ENCODE peak calls at places on chromosome 20, in eight cellular contexts. H is kidney tubule cell; C is SW480; R is HCEC 1CT; X is iris pigment epithelial cell; L is effector CD8-positive, alpha-beta T cell; J is activated gamma-delta T cell; S is fibroblast of lung. V is an unnamed sample.

GRCh38 chr20:32535316-32535952 is 49.7 kb downstream of the NOL4L start:
- DNase-seq in R (no peak), H (no peak), L (no peak), X (no peak), S (no peak), J (peak), C (peak), V (no peak)

GRCh38 chr20:1474817-1475603 is 8.4 kb upstream of the NSFL1C start:
- DNase-seq in L (no peak), X (no peak), S (no peak), R (no peak), H (peak), J (no peak), C (peak), V (no peak)

GRCh38 chr20:61193164-61193563 is 58.9 kb upstream of the CDH4 start:
- DNase-seq in S (no peak), X (no peak), R (no peak), J (no peak), C (no peak), L (no peak), H (no peak), V (no peak)

GRCh38 chr20:25544760-25545159 is 40.6 kb downstream of the NINL start:
- DNase-seq in J (no peak), S (no peak), X (peak), L (no peak), H (no peak), R (no peak), C (no peak), V (no peak)

GRCh38 chr20:49612127-49612738 is 44.3 kb upstream of the PTGIS start:
- DNase-seq in X (no peak), H (no peak), J (no peak), C (peak), S (no peak), L (no peak), R (no peak), V (peak)

GRCh38 chr20:53635189-53635588 is 41.5 kb upstream of the ZNF217 start:
- DNase-seq in C (no peak), R (no peak), L (no peak), S (no peak), H (no peak), X (no peak), J (no peak), V (no peak)

GRCh38 chr20:56429496-56429895 is 17.4 kb downstream of the CASS4 start:
- DNase-seq in J (no peak), S (no peak), L (no peak), X (peak), H (peak), R (peak), C (peak), V (no peak)

GRCh38 chr20:50191065-50191565 is 485 bp downstream of the CEBPB start:
- DNase-seq in S (no peak), J (peak), X (peak), R (peak), L (peak), H (peak), C (peak), V (peak)

GRCh38 chr20:42366626-42367025 is 748.4 kb upstream of the CHD6 start:
- DNase-seq in J (no peak), C (no peak), X (no peak), L (no peak), S (no peak), R (no peak), H (peak), V (no peak)

GRCh38 chr20:40868568-40869223 is 159.9 kb upstream of the TOP1 start:
- DNase-seq in J (no peak), C (no peak), L (no peak), X (peak), H (peak), S (peak), R (peak), V (peak)

GRCh38 chr20:50980851-50981713 is 22.5 kb downstream of the MOCS3 start:
- DNase-seq in H (peak), R (peak), L (peak), S (peak), C (peak), J (no peak), X (peak), V (peak)

GRCh38 chr20:47392721-47393073 is 36.2 kb upstream of the ZMYND8 start:
- DNase-seq in R (peak), J (no peak), C (peak), S (no peak), L (no peak), H (peak), X (peak), V (no peak)

V was measured in heart left ventricle.